ENCODE peak calls at places on chromosomes 1 and 21, in seven cellular contexts. C is left ventricle myocardium inferior, T is IMR-90, I is GM23248, B is adipocyte, F is colonic mucosa, G is brain microvascular endothelial cell. N is an unnamed sample. For H3K36me3, the result is how much of the 10 kb centered on the place peaks cover.

GRCh38 chr1:181987334-181987870 is 74.1 kb downstream of the ZNF648 start:
- DNase-seq in C (no peak), T (no peak), I (no peak), B (no peak), F (no peak), G (no peak), N (no peak)

GRCh38 chr1:47827032-47827585 is 170.1 kb downstream of the TRABD2B start:
- DNase-seq in C (no peak), T (no peak), I (no peak), B (no peak), F (no peak), G (no peak), N (no peak)

GRCh38 chr1:181763736-181764135 is 280.4 kb downstream of the CACNA1E start:
- DNase-seq in C (no peak), T (no peak), I (no peak), B (no peak), F (no peak), G (no peak), N (no peak)

GRCh38 chr1:18398791-18399551 is 81.8 kb upstream of the KLHDC7A start:
- DNase-seq in C (no peak), T (no peak), I (no peak), B (no peak), F (no peak), G (no peak), N (no peak)

GRCh38 chr1:167977245-167977644 is 40.4 kb upstream of the MPC2 start:
- DNase-seq in C (no peak), T (no peak), I (no peak), B (no peak), F (no peak), G (no peak), N (no peak)

GRCh38 chr1:229579101-229579651 is 20.7 kb upstream of the ABCB10 start:
- DNase-seq in C (peak), T (peak), I (peak), B (no peak), F (no peak), G (peak), N (no peak)

GRCh38 chr1:4086085-4086850 is 186.2 kb upstream of the C1orf174 start:
- DNase-seq in C (no peak), T (no peak), I (no peak), B (no peak), F (no peak), G (no peak), N (no peak)

GRCh38 chr21:28688381-28688780 is 304.3 kb downstream of the LTN1 start:
- DNase-seq in C (no peak), T (no peak), I (peak), B (no peak), F (no peak), G (peak), N (no peak)

GRCh38 chr1:223102797-223103533 is 40.1 kb downstream of the TLR5 start:
- DNase-seq in C (peak), T (no peak), I (no peak), B (no peak), F (no peak), G (no peak), N (no peak)

GRCh38 chr1:222814536-222815366 is at the start of gene DISP1:
- DNase-seq in C (peak), T (peak), I (peak), B (peak), F (peak), G (peak), N (peak)

GRCh38 chr1:33010946-33011731 is 25.5 kb downstream of the AK2 start:
- DNase-seq in C (peak), T (peak), I (peak), B (peak), F (peak), G (no peak), N (no peak)

GRCh38 chr1:230067441-230067870 is 418 bp downstream of the GALNT2 start:
- DNase-seq in C (no peak), T (no peak), I (peak), B (peak), F (peak), G (no peak), N (peak)

GRCh38 chr1:59290173-59290954 is 6.5 kb upstream of the FGGY start:
- DNase-seq in C (no peak), T (peak), I (peak), B (peak), F (peak), G (peak), N (no peak)

GRCh38 chr21:25733859-25734653 is 648 bp downstream of the ATP5PF start:
- DNase-seq in C (no peak), T (peak), I (peak), B (peak), F (peak), G (peak), N (peak)

GRCh38 chr1:161192476-161193465 is 6.1 kb downstream of the ADAMTS4 start:
- DNase-seq in C (peak), T (peak), I (peak), B (peak), F (peak), G (peak), N (peak)

GRCh38 chr1:925532-926421 is 2.1 kb downstream of the SAMD11 start:
- DNase-seq in C (no peak), T (peak), I (peak), B (peak), F (no peak), G (no peak), N (no peak)

GRCh38 chr1:114345930-114346479 is 165.0 kb downstream of the TRIM33 start:
- DNase-seq in C (peak), T (no peak), I (peak), B (peak), F (peak), G (no peak), N (no peak)

GRCh38 chr1:2789986-2790581 is 11.4 kb downstream of the TTC34 start:
- DNase-seq in C (no peak), T (no peak), I (no peak), B (no peak), F (no peak), G (no peak), N (no peak)

GRCh38 chr1:183761871-183762270 is 43.0 kb upstream of the RGL1 start:
- DNase-seq in C (no peak), T (peak), I (peak), B (no peak), F (no peak), G (peak), N (no peak)

GRCh38 chr1:33001282-33001681 is 35.4 kb downstream of the AK2 start:
- DNase-seq in C (no peak), T (no peak), I (no peak), B (no peak), F (no peak), G (no peak), N (no peak)

GRCh38 chr1:107899655-107900054 is 65.3 kb downstream of the VAV3 start:
- DNase-seq in C (no peak), T (no peak), I (no peak), B (no peak), F (no peak), G (no peak), N (no peak)

GRCh38 chr1:106814418-106814817 is 242.1 kb upstream of the PRMT6 start:
- DNase-seq in C (no peak), T (no peak), I (no peak), B (no peak), F (no peak), G (no peak), N (no peak)

GRCh38 chr1:215474940-215475339 is 92.2 kb upstream of the KCTD3 start:
- DNase-seq in C (no peak), T (no peak), I (peak), B (no peak), F (no peak), G (no peak), N (no peak)

GRCh38 chr1:155978325-155978972 is at the start of gene ARHGEF2:
- DNase-seq in C (peak), T (peak), I (peak), B (peak), F (peak), G (no peak), N (peak)

GRCh38 chr1:33036051-33036525 is 595 bp downstream of the AK2 start:
- DNase-seq in C (no peak), T (peak), I (peak), B (peak), F (no peak), G (no peak), N (peak)

GRCh38 chr1:241992734-241993133 is 6.2 kb downstream of the MAP1LC3C start:
- DNase-seq in C (no peak), T (peak), I (peak), B (peak), F (no peak), G (peak), N (no peak)

GRCh38 chr1:85585845-85586244 is 5.3 kb downstream of the CCN1 start:
- DNase-seq in C (no peak), T (peak), I (peak), B (peak), F (no peak), G (peak), N (no peak)

GRCh38 chr21:44871576-44872265 is 1.8 kb downstream of the PTTG1IP start:
- DNase-seq in C (no peak), T (peak), I (peak), B (peak), F (peak), G (peak), N (no peak)

GRCh38 chr1:115526900-115527299 is 114.9 kb upstream of the VANGL1 start:
- DNase-seq in C (no peak), T (no peak), I (no peak), B (no peak), F (no peak), G (no peak), N (no peak)

GRCh38 chr1:42913426-42914091 is 45.1 kb downstream of the SLC2A1 start:
- DNase-seq in C (no peak), T (peak), I (peak), B (peak), F (peak), G (peak), N (peak)

GRCh38 chr1:18501833-18502232 is 21.1 kb downstream of the KLHDC7A start:
- DNase-seq in C (no peak), T (no peak), I (no peak), B (no peak), F (no peak), G (no peak), N (no peak)

GRCh38 chr1:47682198-47682597 is 244.4 kb downstream of the FOXD2 start:
- DNase-seq in C (no peak), T (no peak), I (no peak), B (no peak), F (peak), G (no peak), N (no peak)

GRCh38 chr21:28790335-28790734 is 202.3 kb downstream of the LTN1 start:
- DNase-seq in C (no peak), T (no peak), I (no peak), B (no peak), F (no peak), G (no peak), N (no peak)

GRCh38 chr1:70893381-70893780 is 154.2 kb downstream of the PTGER3 start:
- DNase-seq in C (no peak), T (no peak), I (no peak), B (no peak), F (no peak), G (no peak), N (no peak)

GRCh38 chr1:234658143-234658542 is 48.2 kb upstream of the IRF2BP2 start:
- DNase-seq in C (no peak), T (peak), I (peak), B (peak), F (peak), G (peak), N (no peak)

GRCh38 chr1:236837115-236837514 is 42.0 kb downstream of the MTR start:
- DNase-seq in C (no peak), T (no peak), I (no peak), B (no peak), F (no peak), G (no peak), N (no peak)
- H3K36me3 ChIP-seq in C (half or more), T (under half), I (half or more), B (half or more), F (under half), G (under half), N (half or more)

DNA sequence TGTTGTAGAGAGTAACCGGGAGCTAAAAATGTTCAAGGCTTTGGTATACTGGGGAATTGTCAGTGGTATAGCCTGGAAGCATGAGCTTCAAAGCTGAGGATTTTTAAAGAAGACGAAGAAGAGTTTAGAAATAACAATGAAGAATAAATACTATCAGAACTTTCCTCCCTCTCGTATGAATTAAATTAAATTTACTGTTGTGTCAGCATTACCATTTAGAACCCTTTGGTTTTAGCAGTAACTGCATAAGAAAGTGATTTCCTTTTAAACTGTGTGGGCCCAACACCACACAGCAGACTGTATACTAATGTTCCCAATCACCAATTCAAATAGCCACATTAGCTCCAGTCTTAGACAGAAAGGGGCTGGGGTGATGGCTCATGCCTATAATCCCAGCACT is 122.6 kb downstream of the ZNF644 start:
- DNase-seq in C (no peak), T (no peak), I (no peak), B (no peak), F (no peak), G (no peak), N (no peak)
- H3K36me3 ChIP-seq in C (under half), T (under half), I (under half), B (under half), F (under half), G (under half), N (under half)

DNA sequence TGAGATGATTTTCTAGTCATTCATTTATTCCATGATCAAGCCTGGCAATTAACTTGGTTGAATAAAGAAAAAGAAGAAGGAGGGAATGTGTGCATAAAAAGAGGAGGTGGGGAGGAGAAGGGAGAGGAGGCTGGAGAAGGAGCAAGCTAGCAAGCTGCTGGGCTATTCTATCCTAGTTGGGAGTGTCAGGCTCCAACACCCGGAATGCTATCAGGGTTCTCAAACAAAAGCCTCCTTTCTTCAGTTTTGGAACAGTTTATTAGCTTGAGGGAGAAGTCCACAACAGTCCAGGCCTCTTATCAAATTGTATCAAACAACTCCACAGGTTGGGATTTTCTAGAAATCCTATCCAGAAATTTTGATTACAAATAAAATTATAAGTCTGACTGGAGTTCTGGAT is 80.0 kb downstream of the BCAR3 start:
- DNase-seq in C (no peak), T (no peak), I (no peak), B (no peak), F (no peak), G (no peak), N (no peak)
- H3K36me3 ChIP-seq in C (under half), T (under half), I (under half), B (under half), F (under half), G (under half), N (under half)

GRCh38 chr1:20663365-20663764 is 2.2 kb upstream of the DDOST start:
- DNase-seq in C (no peak), T (no peak), I (no peak), B (no peak), F (no peak), G (no peak), N (no peak)
- H3K36me3 ChIP-seq in C (under half), T (under half), I (under half), B (under half), F (under half), G (under half), N (under half)

GRCh38 chr1:26945728-26946127 is 14.5 kb downstream of the KDF1 start:
- DNase-seq in C (peak), T (no peak), I (no peak), B (no peak), F (peak), G (no peak), N (no peak)
- H3K36me3 ChIP-seq in C (half or more), T (under half), I (under half), B (half or more), F (under half), G (half or more), N (under half)

N was measured in naive thymus-derived CD4-positive, alpha-beta T cell.